ENCODE peak calls at places on chromosomes 4 and X, in ten cellular contexts. M, T, E, H, C, N, B, F, J and P are unnamed samples.

GRCh38 chr4:22500831-22501714 is 14.8 kb downstream of the ADGRA3 start:
- DNase-seq in C (no peak), J (peak; percentile 84), H (peak; percentile 77), N (peak; percentile 95), F (peak; percentile 51), B (no peak), E (peak; percentile 88), M (peak; percentile 66), T (no peak), P (no peak)

GRCh38 chr4:110621839-110622751 is 782 bp downstream of the PITX2 start:
- DNase-seq in N (no peak), B (no peak), T (no peak), E (no peak), F (no peak), J (no peak), C (no peak), H (no peak), M (no peak), P (no peak)

GRCh38 chrX:40176256-40176978 is 78.7 kb upstream of the BCOR start:
- DNase-seq in J (peak; percentile 18), N (no peak), C (no peak), E (peak; percentile 32), F (peak; percentile 14), T (peak; percentile 86), B (peak; percentile 76), H (no peak), M (no peak), P (no peak)

GRCh38 chrX:2692221-2693122 is 1.4 kb downstream of the CD99 start:
- DNase-seq in E (peak; percentile 85), M (no peak), N (no peak), B (no peak), J (peak; percentile 31), T (no peak), F (peak; percentile 49), H (no peak), C (no peak), P (no peak)

GRCh38 chrX:68761086-68761485 is 67.7 kb upstream of the EFNB1 start:
- DNase-seq in E (no peak), C (no peak), J (no peak), N (no peak), M (no peak), T (no peak), F (no peak), B (no peak), H (no peak), P (no peak)

GRCh38 chr4:128863314-128864075 is 54.0 kb downstream of the JADE1 start:
- DNase-seq in E (peak; percentile 69), C (peak; percentile 60), M (peak; percentile 42), N (peak; percentile 50), J (peak; percentile 64), B (peak; percentile 85), H (peak; percentile 41), T (peak; percentile 88), F (peak; percentile 81), P (no peak)

GRCh38 chrX:38018734-38019410 is 12.5 kb downstream of the SYTL5 start:
- DNase-seq in H (no peak), E (peak; percentile 45), C (no peak), B (no peak), T (no peak), J (no peak), N (no peak), M (no peak), F (no peak), P (no peak)

GRCh38 chr4:27407616-27408015 is 547.0 kb downstream of the STIM2 start:
- DNase-seq in C (no peak), H (no peak), J (no peak), N (no peak), M (no peak), B (no peak), F (no peak), T (no peak), E (peak; percentile 77), P (no peak)

GRCh38 chr4:54440394-54441223 is 211.5 kb downstream of the PDGFRA start:
- DNase-seq in M (peak; percentile 29), N (peak; percentile 18), B (no peak), H (no peak), E (peak; percentile 20), T (no peak), F (peak; percentile 42), C (no peak), J (peak; percentile 66), P (no peak)

GRCh38 chr4:53855886-53856260 is 208.5 kb downstream of the CHIC2 start:
- DNase-seq in H (no peak), E (peak; percentile 99), C (peak; percentile 58), N (peak; percentile 44), F (no peak), T (peak; percentile 67), M (no peak), J (peak; percentile 89), B (no peak), P (peak; percentile 82)

GRCh38 chr4:92519727-92520126 is 216.0 kb downstream of the GRID2 start:
- DNase-seq in M (no peak), T (no peak), B (no peak), H (no peak), N (no peak), C (no peak), J (no peak), F (no peak), E (no peak), P (no peak)

GRCh38 chr4:103915224-103915869 is 195.6 kb upstream of the TACR3 start:
- DNase-seq in M (peak; percentile 19), J (peak; percentile 25), B (no peak), N (peak; percentile 7), E (peak; percentile 1), T (no peak), H (no peak), F (peak; percentile 3), C (no peak), P (no peak)

GRCh38 chr4:5134620-5135019 is 83.3 kb downstream of the STK32B start:
- DNase-seq in J (peak; percentile 35), N (no peak), T (no peak), F (no peak), C (no peak), B (no peak), M (no peak), E (no peak), H (no peak), P (no peak)

GRCh38 chr4:146224331-146224966 is 10.1 kb downstream of the REELD1 start:
- DNase-seq in T (no peak), N (no peak), F (no peak), E (peak; percentile 23), B (no peak), H (no peak), C (no peak), M (no peak), J (peak; percentile 7), P (no peak)

GRCh38 chr4:94690851-94691254 is 66.9 kb upstream of the BMPR1B start:
- DNase-seq in M (no peak), N (peak; percentile 17), B (no peak), E (peak; percentile 25), F (no peak), H (peak; percentile 18), J (peak; percentile 78), C (no peak), T (no peak), P (no peak)

GRCh38 chrX:2788980-2789379 is 37.1 kb downstream of the XG start:
- DNase-seq in H (no peak), F (no peak), N (no peak), B (no peak), E (no peak), M (no peak), J (no peak), C (no peak), T (no peak), P (no peak)

GRCh38 chr4:80201326-80202151 is 4.2 kb downstream of the PRDM8 start:
- DNase-seq in F (peak; percentile 51), C (no peak), J (no peak), T (no peak), H (no peak), E (peak; percentile 78), M (no peak), B (peak; percentile 74), N (no peak), P (no peak)

GRCh38 chr4:53804719-53805118 is 213.4 kb upstream of the LNX1 start:
- DNase-seq in N (peak; percentile 17), T (no peak), B (no peak), C (no peak), M (peak; percentile 24), J (peak; percentile 70), F (peak; percentile 11), E (no peak), H (no peak), P (no peak)

GRCh38 chrX:10172867-10173266 is 16.1 kb downstream of the CLCN4 start:
- DNase-seq in T (no peak), N (no peak), F (no peak), B (no peak), H (no peak), M (no peak), C (no peak), J (no peak), E (peak; percentile 15), P (no peak)
- H3K4me3 ChIP-seq in T (no peak overlapping the region), N (no peak overlapping the region), F (no peak overlapping the region), B (peak overlapping the region; percentile 22), H (no peak overlapping the region), M (no peak overlapping the region), C (no peak overlapping the region), J (no peak overlapping the region), E (no peak overlapping the region), P (no peak overlapping the region)

DNA sequence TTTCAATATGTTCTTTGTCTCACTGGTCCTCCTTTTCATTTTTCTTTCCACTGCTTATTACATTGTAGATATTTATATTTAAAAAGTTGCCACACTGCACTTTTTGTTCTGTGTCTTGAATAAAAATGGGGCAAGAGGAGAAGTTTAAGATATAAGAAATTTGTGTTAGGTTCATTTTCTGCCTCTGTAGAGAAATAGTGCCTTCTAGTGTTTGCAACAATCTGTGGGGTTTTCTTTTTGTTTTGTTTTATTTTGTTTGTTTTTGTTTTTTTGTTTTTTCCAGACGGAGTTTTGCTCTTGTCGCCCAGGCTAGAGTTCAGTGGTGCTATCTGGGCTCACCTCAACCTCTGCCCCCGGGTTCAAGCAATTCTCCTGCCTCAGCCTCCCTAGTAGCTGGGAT is 20.1 kb upstream of the SMIM14 start:
- DNase-seq in E (no peak), H (no peak), N (no peak), J (no peak), B (no peak), T (no peak), M (no peak), C (no peak), F (no peak), P (no peak)
- TF ChIP-seq CTCF in E (peak; percentile 48), H (peak; percentile 27), N (peak; percentile 25), J (peak; percentile 42), B (no peak), T (no peak), M (peak; percentile 76), C (peak; percentile 40), F (peak; percentile 3), P (peak; percentile 38)

DNA sequence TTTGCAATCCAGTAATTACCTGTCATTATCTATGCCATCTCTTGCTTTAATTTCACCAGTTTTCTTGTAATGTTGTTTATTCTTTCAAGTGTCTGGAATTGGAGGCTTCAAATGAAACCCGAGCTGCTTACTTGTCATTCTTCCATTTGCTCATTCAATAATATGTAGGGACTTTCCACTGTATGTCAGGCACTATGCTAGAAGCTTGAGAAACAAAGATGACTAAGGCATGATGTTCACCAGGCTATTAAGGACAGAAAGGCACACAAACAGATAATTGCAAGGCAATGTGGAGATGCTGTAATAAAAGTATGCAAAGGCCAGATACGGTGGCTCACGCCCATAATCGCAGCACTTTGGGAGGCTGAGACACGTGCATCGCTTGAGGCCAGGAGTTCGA is 229.6 kb upstream of the TEX13C start:
- DNase-seq in N (peak; percentile 5), E (no peak), M (no peak), J (peak; percentile 17), H (no peak), B (no peak), C (no peak), F (no peak), T (no peak), P (no peak)
- H3K27me3 ChIP-seq in N (no peaks in the 10 kb centered on the region), E (no peaks in the 10 kb centered on the region), M (no peaks in the 10 kb centered on the region), J (no peaks in the 10 kb centered on the region), H (no peaks in the 10 kb centered on the region), B (no peaks in the 10 kb centered on the region), C (no peaks in the 10 kb centered on the region), F (no peaks in the 10 kb centered on the region), T (no peaks in the 10 kb centered on the region), P (no peaks in the 10 kb centered on the region)

GRCh38 chr4:23891064-23891421 is 1.2 kb upstream of the PPARGC1A start:
- DNase-seq in M (no peak), F (no peak), T (no peak), N (no peak), B (no peak), C (no peak), E (no peak), H (no peak), J (no peak), P (no peak)
- H3K4me3 ChIP-seq in M (no peak overlapping the region), F (no peak overlapping the region), T (peak overlapping the region; percentile 51), N (no peak overlapping the region), B (peak overlapping the region; percentile 52), C (no peak overlapping the region), E (no peak overlapping the region), H (no peak overlapping the region), J (no peak overlapping the region), P (no peak overlapping the region)